ENCODE peak calls at places on chromosomes 12 and 14, in ten cellular contexts. T, F, E, Q, G, I, N, M, R and W are unnamed samples.

GRCh38 chr12:97471194-97471593 is 8.6 kb downstream of the RMST start:
- DNase-seq in T (no peak), F (no peak), E (no peak), Q (no peak), G (no peak), I (no peak), N (no peak), M (no peak), R (no peak), W (no peak)

GRCh38 chr12:21631367-21631766 is 26.3 kb downstream of the LDHB start:
- DNase-seq in T (no peak), F (no peak), E (no peak), Q (no peak), G (no peak), I (no peak), N (no peak), M (no peak), R (no peak), W (no peak)

GRCh38 chr14:94180655-94181271 is 6.6 kb downstream of the PPP4R4 start:
- DNase-seq in T (no peak), F (no peak), E (peak; percentile 42), Q (no peak), G (no peak), I (peak; percentile 35), N (no peak), M (no peak), R (peak; percentile 67), W (no peak)

GRCh38 chr12:49198431-49199155 is 9.7 kb upstream of the TUBA1A start:
- DNase-seq in T (peak; percentile 25), F (no peak), E (peak; percentile 94), Q (peak; percentile 66), G (peak; percentile 75), I (no peak), N (peak; percentile 26), M (no peak), R (no peak), W (no peak)

GRCh38 chr12:70366581-70367267 is 634 bp downstream of the KCNMB4 start:
- DNase-seq in T (peak; percentile 45), F (no peak), E (peak; percentile 31), Q (peak; percentile 47), G (peak; percentile 87), I (peak; percentile 37), N (peak; percentile 47), M (peak; percentile 41), R (peak; percentile 13), W (no peak)

GRCh38 chr12:2834581-2835491 is at the start of gene NRIP2:
- DNase-seq in T (peak; percentile 86), F (no peak), E (peak; percentile 73), Q (peak; percentile 34), G (no peak), I (no peak), N (no peak), M (no peak), R (no peak), W (no peak)

GRCh38 chr14:24159777-24160498 is 1.1 kb upstream of the IRF9 start:
- DNase-seq in T (no peak), F (no peak), E (no peak), Q (no peak), G (peak; percentile 81), I (no peak), N (no peak), M (no peak), R (no peak), W (no peak)

GRCh38 chr14:102295301-102295700 is 9.7 kb downstream of the MOK start:
- DNase-seq in T (no peak), F (no peak), E (peak; percentile 41), Q (no peak), G (no peak), I (no peak), N (no peak), M (no peak), R (no peak), W (no peak)

GRCh38 chr14:90795744-90796143 is 20.5 kb downstream of the TTC7B start:
- DNase-seq in T (no peak), F (no peak), E (peak; percentile 93), Q (no peak), G (no peak), I (peak; percentile 37), N (no peak), M (no peak), R (no peak), W (no peak)

GRCh38 chr12:128820723-128821432 is 2.9 kb downstream of the SLC15A4 start:
- DNase-seq in T (no peak), F (peak; percentile 77), E (no peak), Q (peak; percentile 59), G (no peak), I (no peak), N (peak; percentile 57), M (peak; percentile 69), R (no peak), W (peak; percentile 25)

GRCh38 chr12:123059501-123059900 is 79.0 kb downstream of the ARL6IP4 start:
- DNase-seq in T (no peak), F (no peak), E (no peak), Q (no peak), G (no peak), I (no peak), N (no peak), M (no peak), R (no peak), W (no peak)

DNA sequence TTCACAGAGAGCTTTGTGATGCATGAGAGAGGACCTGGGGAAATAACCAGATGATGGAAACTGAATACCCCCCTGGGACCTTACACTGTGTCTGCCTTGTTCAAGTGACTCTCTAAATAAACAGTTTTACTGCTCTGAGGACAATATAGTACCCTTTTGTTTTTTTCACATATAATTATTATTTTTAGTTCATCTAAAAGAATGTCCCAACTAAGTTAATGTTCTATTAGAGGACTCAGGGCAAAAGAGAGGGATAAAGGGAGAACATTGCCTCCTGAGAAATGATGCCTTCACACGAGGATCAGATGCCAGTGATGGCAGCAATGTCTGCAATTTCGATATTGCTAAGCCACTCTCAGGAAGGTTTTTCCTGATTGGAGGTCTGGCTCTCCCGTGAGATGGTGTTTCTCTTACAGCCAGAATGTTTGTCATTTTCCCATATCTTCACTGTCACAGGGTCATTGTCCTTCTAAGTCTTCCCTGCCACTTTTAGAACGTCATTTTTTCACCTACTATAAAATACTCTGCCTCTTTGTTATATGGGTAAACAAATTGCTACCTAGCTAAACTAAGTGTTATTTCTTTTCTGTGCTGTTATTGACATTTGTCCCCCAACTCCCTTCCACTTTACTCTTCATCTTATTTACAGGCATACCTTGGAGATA is 201.6 kb downstream of the RAD51B start:
- DNase-seq in T (no peak), F (no peak), E (no peak), Q (no peak), G (no peak), I (no peak), N (no peak), M (no peak), R (no peak), W (no peak)
- TF ChIP-seq CTCF in T (no peak), F (no peak), E (no peak), Q (no peak), G (no peak), I (no peak), N (no peak), M (no peak), R (no peak), W (no peak)

GRCh38 chr12:30754750-30755394 is at the start of gene CAPRIN2:
- DNase-seq in T (peak; percentile 96), F (peak; percentile 90), E (peak; percentile 93), Q (peak; percentile 97), G (peak; percentile 99), I (peak; percentile 89), N (peak; percentile 99), M (peak; percentile 98), R (peak; percentile 90), W (peak; percentile 85)
- TF ChIP-seq POLR2A in T (peak; percentile 73), F (peak; percentile 88), E (peak; percentile 67), Q (peak; percentile 94), G (no peak), I (peak; percentile 60), N (peak; percentile 94), M (peak; percentile 74), R (peak; percentile 75), W (no peak)

GRCh38 chr12:5442251-5443006 is 10.5 kb downstream of the NTF3 start:
- DNase-seq in T (no peak), F (peak; percentile 28), E (peak; percentile 73), Q (peak; percentile 42), G (no peak), I (peak; percentile 39), N (no peak), M (no peak), R (peak; percentile 34), W (no peak)
- TF ChIP-seq CTCF in T (no peak), F (peak; percentile 61), E (peak; percentile 77), Q (peak; percentile 38), G (no peak), I (peak; percentile 64), N (peak; percentile 69), M (peak; percentile 60), R (peak; percentile 53), W (peak; percentile 46)

DNA sequence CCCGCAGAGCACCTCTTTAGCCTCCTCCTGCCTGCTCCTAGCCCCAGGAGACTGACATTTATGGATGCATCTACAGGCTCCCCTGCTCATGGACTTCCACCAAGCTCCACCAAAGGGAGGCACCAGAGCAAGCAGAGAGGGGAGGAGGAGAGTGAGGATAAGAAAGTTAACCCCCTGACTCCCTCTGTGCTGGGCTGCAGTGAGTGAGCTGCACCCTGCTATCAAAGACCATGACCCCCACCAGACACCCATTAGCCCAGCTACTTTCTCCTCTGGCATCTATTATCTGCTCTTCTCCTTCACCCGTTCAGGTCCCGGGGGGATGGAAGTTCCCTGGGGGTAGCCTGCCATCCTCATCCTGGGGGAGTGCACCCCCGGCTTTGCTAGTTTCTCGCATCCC is 45.4 kb downstream of the FOXN3 start:
- DNase-seq in T (no peak), F (no peak), E (no peak), Q (no peak), G (no peak), I (no peak), N (no peak), M (no peak), R (no peak), W (no peak)
- TF ChIP-seq POLR2A in T (no peak), F (no peak), E (no peak), Q (no peak), G (no peak), I (no peak), N (no peak), M (no peak), R (no peak), W (no peak)

GRCh38 chr14:60349663-60350365 is 100.8 kb downstream of the PPM1A start:
- DNase-seq in T (peak; percentile 11), F (no peak), E (peak; percentile 56), Q (peak; percentile 33), G (no peak), I (peak; percentile 39), N (no peak), M (peak; percentile 16), R (peak; percentile 21), W (no peak)
- TF ChIP-seq CTCF in T (peak; percentile 28), F (peak; percentile 51), E (peak; percentile 68), Q (peak; percentile 62), G (no peak), I (peak; percentile 57), N (peak; percentile 76), M (peak; percentile 45), R (peak; percentile 67), W (peak; percentile 64)

GRCh38 chr14:52801014-52801708 is 9.8 kb upstream of the GNPNAT1 start:
- DNase-seq in T (no peak), F (no peak), E (peak; percentile 92), Q (no peak), G (no peak), I (no peak), N (no peak), M (no peak), R (no peak), W (no peak)
- TF ChIP-seq POLR2A in T (no peak), F (no peak), E (peak; percentile 58), Q (no peak), G (no peak), I (no peak), N (no peak), M (no peak), R (no peak), W (no peak)